ENCODE peak calls at places on chromosomes 5 and 9, in four cellular contexts. One of them, this sample, is unnamed.
A peak's percentile ranks its signal among the peaks of the same experiment; 100 is the strongest.

GRCh38 chr9:79185866-79186265 is 385.9 kb upstream of the TLE4 start:
- DNase-seq in K562: no peak
- DNase-seq in WTC11: no peak
- DNase-seq in HEK293T: no peak
- DNase-seq in this sample: no peak

GRCh38 chr9:135745189-135745588 is 43.2 kb downstream of the KCNT1 start:
- DNase-seq in K562: no peak
- DNase-seq in WTC11: no peak
- DNase-seq in HEK293T: no peak
- DNase-seq in this sample: no peak

GRCh38 chr5:128441165-128441564 is 96.9 kb downstream of the FBN2 start:
- DNase-seq in K562: no peak
- DNase-seq in WTC11: no peak
- DNase-seq in HEK293T: no peak
- DNase-seq in this sample: no peak

GRCh38 chr5:135244620-135245021 is 154.4 kb downstream of the MACROH2A1 start:
- DNase-seq in K562: no peak
- DNase-seq in WTC11: no peak
- DNase-seq in HEK293T: no peak
- DNase-seq in this sample: no peak

GRCh38 chr9:125587819-125588460 is 119.1 kb downstream of the MAPKAP1 start:
- DNase-seq in K562: no peak
- DNase-seq in WTC11: no peak
- DNase-seq in HEK293T: no peak
- DNase-seq in this sample: no peak

GRCh38 chr9:136061405-136061804 is 33.7 kb downstream of the NACC2 start:
- DNase-seq in K562: no peak
- DNase-seq in WTC11: peak; percentile 9
- DNase-seq in HEK293T: no peak
- DNase-seq in this sample: no peak

GRCh38 chr5:170603578-170604565 is 100.1 kb downstream of the KCNIP1 start:
- DNase-seq in K562: peak; percentile 86
- DNase-seq in WTC11: peak; percentile 90
- DNase-seq in HEK293T: peak; percentile 92
- DNase-seq in this sample: peak; percentile 46

GRCh38 chr5:150413176-150413901 is 629 bp upstream of the CD74 start:
- DNase-seq in K562: no peak
- DNase-seq in WTC11: no peak
- DNase-seq in HEK293T: no peak
- DNase-seq in this sample: no peak

GRCh38 chr9:72154468-72155281 is 5.4 kb downstream of the GDA start:
- DNase-seq in K562: no peak
- DNase-seq in WTC11: no peak
- DNase-seq in HEK293T: no peak
- DNase-seq in this sample: peak; percentile 85

GRCh38 chr5:98679963-98680362 is 93.5 kb upstream of the RGMB start:
- DNase-seq in K562: no peak
- DNase-seq in WTC11: no peak
- DNase-seq in HEK293T: no peak
- DNase-seq in this sample: no peak

GRCh38 chr5:135829681-135830383 is 4.6 kb upstream of the SLC25A48 start:
- DNase-seq in K562: peak; percentile 72
- DNase-seq in WTC11: peak; percentile 80
- DNase-seq in HEK293T: peak; percentile 82
- DNase-seq in this sample: peak; percentile 20

GRCh38 chr9:2771661-2772060 is 54.4 kb downstream of the KCNV2 start:
- DNase-seq in K562: no peak
- DNase-seq in WTC11: no peak
- DNase-seq in HEK293T: no peak
- DNase-seq in this sample: no peak

GRCh38 chr5:94901071-94901979 is 282.9 kb downstream of the SLF1 start:
- DNase-seq in K562: no peak
- DNase-seq in WTC11: no peak
- DNase-seq in HEK293T: no peak
- DNase-seq in this sample: no peak

GRCh38 chr5:143629871-143630658 is 181.9 kb upstream of the HMHB1 start:
- DNase-seq in K562: no peak
- DNase-seq in WTC11: no peak
- DNase-seq in HEK293T: no peak
- DNase-seq in this sample: peak; percentile 80

GRCh38 chr9:130199605-130200004 is 27.4 kb downstream of the NCS1 start:
- DNase-seq in K562: no peak
- DNase-seq in WTC11: no peak
- DNase-seq in HEK293T: no peak
- DNase-seq in this sample: no peak

GRCh38 chr5:132054031-132054696 is 6.3 kb upstream of the IL3 start:
- DNase-seq in K562: no peak
- DNase-seq in WTC11: no peak
- DNase-seq in HEK293T: no peak
- DNase-seq in this sample: no peak

GRCh38 chr5:167233507-167233906 is 1057.9 kb upstream of the WWC1 start:
- DNase-seq in K562: no peak
- DNase-seq in WTC11: no peak
- DNase-seq in HEK293T: no peak
- DNase-seq in this sample: no peak

GRCh38 chr9:78238061-78239038 is 2.5 kb downstream of the CEP78 start:
- DNase-seq in K562: peak; percentile 13
- DNase-seq in WTC11: no peak
- DNase-seq in HEK293T: no peak
- DNase-seq in this sample: no peak

GRCh38 chr5:166031926-166032325 is 2259.5 kb upstream of the WWC1 start:
- DNase-seq in K562: no peak
- DNase-seq in WTC11: no peak
- DNase-seq in HEK293T: no peak
- DNase-seq in this sample: no peak

GRCh38 chr5:37834542-37835399 is 5.1 kb downstream of the GDNF start:
- DNase-seq in K562: no peak
- DNase-seq in WTC11: peak; percentile 73
- DNase-seq in HEK293T: no peak
- DNase-seq in this sample: no peak

GRCh38 chr5:132274050-132274869 is 16.8 kb downstream of the PDLIM4 start:
- DNase-seq in K562: no peak
- DNase-seq in WTC11: no peak
- DNase-seq in HEK293T: no peak
- DNase-seq in this sample: no peak

GRCh38 chr9:19440823-19441580 is 32.2 kb downstream of the ACER2 start:
- DNase-seq in K562: no peak
- DNase-seq in WTC11: no peak
- DNase-seq in HEK293T: no peak
- DNase-seq in this sample: no peak

GRCh38 chr9:109520475-109521132 is 22.5 kb upstream of the PTPN3 start:
- DNase-seq in K562: peak; percentile 64
- DNase-seq in WTC11: peak; percentile 77
- DNase-seq in HEK293T: peak; percentile 80
- DNase-seq in this sample: peak; percentile 69

GRCh38 chr5:96254980-96255681 is 177.9 kb downstream of the PCSK1 start:
- DNase-seq in K562: no peak
- DNase-seq in WTC11: no peak
- DNase-seq in HEK293T: no peak
- DNase-seq in this sample: no peak

GRCh38 chr5:55706230-55706629 is 5.9 kb downstream of the SLC38A9 start:
- DNase-seq in K562: no peak
- DNase-seq in WTC11: no peak
- DNase-seq in HEK293T: no peak
- DNase-seq in this sample: no peak

GRCh38 chr9:114989600-114990410 is 59.4 kb upstream of the TNFSF8 start:
- DNase-seq in K562: no peak
- DNase-seq in WTC11: no peak
- DNase-seq in HEK293T: no peak
- DNase-seq in this sample: no peak

GRCh38 chr5:101675510-101675909 is 620.6 kb downstream of the SLCO4C1 start:
- DNase-seq in K562: no peak
- DNase-seq in WTC11: no peak
- DNase-seq in HEK293T: no peak
- DNase-seq in this sample: no peak

GRCh38 chr5:133714161-133714915 is 102.0 kb upstream of the FSTL4 start:
- DNase-seq in K562: peak; percentile 12
- DNase-seq in WTC11: no peak
- DNase-seq in HEK293T: no peak
- DNase-seq in this sample: no peak

GRCh38 chr5:36635721-36636390 is 29.4 kb downstream of the SLC1A3 start:
- DNase-seq in K562: no peak
- DNase-seq in WTC11: no peak
- DNase-seq in HEK293T: no peak
- DNase-seq in this sample: no peak

GRCh38 chr5:1874348-1874747 is 8.4 kb downstream of the IRX4 start:
- DNase-seq in K562: no peak
- DNase-seq in WTC11: no peak
- DNase-seq in HEK293T: no peak
- DNase-seq in this sample: no peak

GRCh38 chr5:103425686-103426454 is 136.7 kb downstream of the NUDT12 start:
- DNase-seq in K562: no peak
- DNase-seq in WTC11: no peak
- DNase-seq in HEK293T: no peak
- DNase-seq in this sample: no peak

GRCh38 chr5:14726066-14726838 is 61.7 kb downstream of the OTULIN start:
- DNase-seq in K562: no peak
- DNase-seq in WTC11: no peak
- DNase-seq in HEK293T: no peak
- DNase-seq in this sample: no peak

GRCh38 chr5:144206136-144206535 is 35.5 kb downstream of the KCTD16 start:
- DNase-seq in K562: no peak
- DNase-seq in WTC11: no peak
- DNase-seq in HEK293T: no peak
- DNase-seq in this sample: no peak

GRCh38 chr5:107858324-107858723 is 187.6 kb upstream of the EFNA5 start:
- DNase-seq in K562: no peak
- DNase-seq in WTC11: no peak
- DNase-seq in HEK293T: no peak
- DNase-seq in this sample: no peak

GRCh38 chr5:107855171-107855570 is 184.4 kb upstream of the EFNA5 start:
- DNase-seq in K562: no peak
- DNase-seq in WTC11: no peak
- DNase-seq in HEK293T: no peak
- DNase-seq in this sample: no peak

GRCh38 chr5:107858788-107859187 is 188.1 kb upstream of the EFNA5 start:
- DNase-seq in K562: no peak
- DNase-seq in WTC11: no peak
- DNase-seq in HEK293T: no peak
- DNase-seq in this sample: no peak

GRCh38 chr5:107860044-107860443 is 189.3 kb upstream of the EFNA5 start:
- DNase-seq in K562: no peak
- DNase-seq in WTC11: no peak
- DNase-seq in HEK293T: no peak
- DNase-seq in this sample: no peak

GRCh38 chr5:107857785-107858184 is 187.0 kb upstream of the EFNA5 start:
- DNase-seq in K562: no peak
- DNase-seq in WTC11: no peak
- DNase-seq in HEK293T: no peak
- DNase-seq in this sample: no peak
- TF ChIP-seq ELF4 in K562: no peak
- TF ChIP-seq ELF4 in WTC11: no peak
- TF ChIP-seq ELF4 in HEK293T: no peak
- TF ChIP-seq ELF4 in this sample: no peak

GRCh38 chr5:176660860-176661641 is 13.8 kb downstream of the TSPAN17 start:
- DNase-seq in K562: peak; percentile 89
- DNase-seq in WTC11: peak; percentile 89
- DNase-seq in HEK293T: peak; percentile 96
- DNase-seq in this sample: peak; percentile 65
- TF ChIP-seq ELF4 in K562: no peak
- TF ChIP-seq ELF4 in WTC11: no peak
- TF ChIP-seq ELF4 in HEK293T: peak; percentile 70
- TF ChIP-seq ELF4 in this sample: no peak

GRCh38 chr5:6772886-6773285 is 59.7 kb downstream of the TENT4A start:
- DNase-seq in K562: no peak
- DNase-seq in WTC11: no peak
- DNase-seq in HEK293T: no peak
- DNase-seq in this sample: no peak
- TF ChIP-seq ELF4 in K562: no peak
- TF ChIP-seq ELF4 in WTC11: no peak
- TF ChIP-seq ELF4 in HEK293T: no peak
- TF ChIP-seq ELF4 in this sample: no peak

GRCh38 chr9:119688547-119688946 is 319.3 kb upstream of the BRINP1 start:
- DNase-seq in K562: no peak
- DNase-seq in WTC11: no peak
- DNase-seq in HEK293T: no peak
- DNase-seq in this sample: no peak

DNA sequence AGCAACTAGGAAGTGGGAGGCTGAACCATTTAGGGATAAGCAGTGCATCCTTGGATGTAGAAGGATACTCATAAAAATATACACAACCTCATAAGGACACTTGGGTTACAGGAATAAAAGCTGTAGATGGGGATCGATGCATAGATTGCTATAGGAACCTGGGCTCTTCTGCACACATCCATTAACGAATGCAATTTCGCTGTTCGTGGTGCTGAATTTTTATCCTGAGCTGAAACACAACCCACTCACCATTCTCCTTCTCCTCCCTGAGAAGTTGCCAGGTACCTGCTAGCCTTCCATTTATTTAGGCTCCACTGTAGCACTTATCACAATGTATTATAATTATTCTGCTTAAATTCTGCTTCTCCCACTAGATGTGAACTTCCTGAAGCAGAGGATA is 320.6 kb upstream of the BRINP1 start:
- DNase-seq in K562: no peak
- DNase-seq in WTC11: peak; percentile 22
- DNase-seq in HEK293T: no peak
- DNase-seq in this sample: no peak
- TF ChIP-seq ELF4 in K562: no peak
- TF ChIP-seq ELF4 in WTC11: no peak
- TF ChIP-seq ELF4 in HEK293T: no peak
- TF ChIP-seq ELF4 in this sample: no peak

DNA sequence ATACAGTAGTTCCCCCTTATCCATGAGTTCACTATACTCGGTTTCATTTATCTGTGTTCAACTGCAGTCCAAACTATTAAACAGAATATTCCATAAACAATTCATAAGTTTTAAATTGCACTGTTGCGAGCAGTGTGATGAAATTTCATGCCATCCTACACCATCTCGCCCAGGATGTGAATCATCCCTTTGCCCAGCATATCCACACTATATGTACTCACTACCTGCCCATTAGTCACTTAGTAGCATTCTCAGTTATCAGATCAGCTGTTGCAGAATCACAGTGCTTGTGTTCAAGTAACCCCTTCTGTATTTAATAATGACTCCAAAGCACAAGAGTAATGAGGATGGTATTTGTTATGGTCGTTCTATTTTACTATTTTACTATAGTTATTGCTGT is 51.5 kb downstream of the SHOC1 start:
- DNase-seq in K562: no peak
- DNase-seq in WTC11: no peak
- DNase-seq in HEK293T: no peak
- DNase-seq in this sample: peak; percentile 6
- TF ChIP-seq ELF4 in K562: no peak
- TF ChIP-seq ELF4 in WTC11: no peak
- TF ChIP-seq ELF4 in HEK293T: no peak
- TF ChIP-seq ELF4 in this sample: no peak